ENCODE peak calls at places on chromosomes 13 and 19, in five cellular contexts. P is GM23248, F is HCT116, X is MM.1S, B is PC-3. T is an unnamed sample.

GRCh38 chr13:106432636-106433035 is 102.8 kb downstream of the EFNB2 start:
- DNase-seq in X (no peak), P (peak; percentile 32), F (peak; percentile 41), B (peak; percentile 27), T (no peak)

GRCh38 chr13:107864543-107865460 is 350.5 kb downstream of the LIG4 start:
- DNase-seq in B (peak; percentile 82), P (peak; percentile 87), X (peak; percentile 53), F (no peak), T (peak; percentile 90)

GRCh38 chr13:47249296-47249695 is 352.4 kb upstream of the HTR2A start:
- DNase-seq in X (no peak), B (peak; percentile 54), F (no peak), P (peak; percentile 45), T (no peak)

GRCh38 chr13:40777957-40778235 is 6.9 kb upstream of the MRPS31 start:
- DNase-seq in X (no peak), P (no peak), B (no peak), F (no peak), T (no peak)

GRCh38 chr13:94416454-94417080 is 62.9 kb downstream of the DCT start:
- DNase-seq in P (peak; percentile 43), B (peak; percentile 49), F (peak; percentile 51), X (no peak), T (peak; percentile 83)

GRCh38 chr19:7488736-7489353 is at the start of gene PEX11G:
- DNase-seq in B (peak; percentile 94), F (peak; percentile 75), X (peak; percentile 63), P (peak; percentile 94), T (peak; percentile 98)

GRCh38 chr13:24684600-24684998 is 4.4 kb downstream of the ATP12A start:
- DNase-seq in B (no peak), P (peak; percentile 59), X (no peak), F (no peak), T (no peak)

GRCh38 chr13:30114586-30115256 is 192.6 kb downstream of the KATNAL1 start:
- DNase-seq in X (peak; percentile 79), B (peak; percentile 87), P (peak; percentile 94), F (peak; percentile 72), T (peak; percentile 95)

GRCh38 chr19:2481466-2481865 is 5.5 kb downstream of the GADD45B start:
- DNase-seq in F (no peak), P (no peak), B (no peak), X (no peak), T (no peak)

GRCh38 chr13:46759861-46760260 is 37.1 kb downstream of the ESD start:
- DNase-seq in B (peak; percentile 33), P (peak; percentile 58), X (no peak), F (no peak), T (no peak)

GRCh38 chr13:21031594-21031993 is 29.8 kb downstream of the LATS2 start:
- DNase-seq in X (no peak), B (no peak), F (no peak), P (no peak), T (no peak)

GRCh38 chr13:75749407-75749806 is 113.3 kb downstream of the LMO7 start:
- DNase-seq in P (peak; percentile 72), X (no peak), B (peak; percentile 36), F (no peak), T (peak; percentile 33)

GRCh38 chr19:3224346-3225325 is at the start of gene CELF5:
- DNase-seq in X (peak; percentile 37), P (peak; percentile 73), F (no peak), B (peak; percentile 30), T (peak; percentile 91)

GRCh38 chr19:48804496-48804895 is 6.3 kb downstream of the BCAT2 start:
- DNase-seq in B (no peak), F (no peak), P (no peak), X (no peak), T (no peak)

GRCh38 chr19:44822177-44822576 is 13.3 kb downstream of the BCAM start:
- DNase-seq in F (no peak), P (no peak), B (no peak), X (no peak), T (no peak)

GRCh38 chr13:27810461-27810860 is 18.2 kb downstream of the GSX1 start:
- DNase-seq in B (peak; percentile 69), P (no peak), X (no peak), F (no peak), T (no peak)

GRCh38 chr19:48968813-48969218 is 3.7 kb downstream of the FTL start:
- DNase-seq in P (no peak), F (no peak), B (no peak), X (no peak), T (no peak)

DNA sequence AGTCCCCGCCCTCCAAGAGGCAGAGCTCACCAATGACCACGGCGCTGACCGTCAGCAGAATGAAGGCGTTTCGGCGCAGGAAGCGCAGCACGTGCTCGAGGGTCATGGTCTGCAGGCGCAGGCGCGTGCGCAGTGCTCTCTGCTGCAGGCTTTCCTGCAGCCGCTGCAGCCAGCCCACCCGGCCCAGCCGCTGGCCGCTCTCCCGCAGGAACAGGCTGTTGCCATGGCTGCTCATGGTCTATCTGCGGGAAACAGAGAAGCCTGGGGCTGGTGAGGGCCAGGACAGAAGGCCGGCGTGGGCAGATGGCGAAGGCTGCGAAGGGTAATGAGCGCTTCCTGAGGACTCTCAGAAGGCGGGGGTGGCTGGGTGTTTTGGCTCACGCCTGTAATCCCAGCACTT is 7.0 kb downstream of the SLC1A6 start:
- DNase-seq in F (no peak), X (no peak), B (no peak), P (no peak), T (no peak)
- TF ChIP-seq EZH2phosphoT487 in F (no peak), X (no peak), B (no peak), P (no peak), T (no peak)

GRCh38 chr13:109606404-109607028 is 179.9 kb downstream of the IRS2 start:
- DNase-seq in B (no peak), F (no peak), P (no peak), X (no peak), T (no peak)

GRCh38 chr13:109604894-109605293 is 181.5 kb downstream of the IRS2 start:
- DNase-seq in B (no peak), P (no peak), X (no peak), F (no peak), T (no peak)

GRCh38 chr13:109600078-109600477 is 186.3 kb downstream of the IRS2 start:
- DNase-seq in X (no peak), F (no peak), B (no peak), P (no peak), T (no peak)

GRCh38 chr13:109605846-109606245 is 180.5 kb downstream of the IRS2 start:
- DNase-seq in P (no peak), B (no peak), F (no peak), X (no peak), T (no peak)

DNA sequence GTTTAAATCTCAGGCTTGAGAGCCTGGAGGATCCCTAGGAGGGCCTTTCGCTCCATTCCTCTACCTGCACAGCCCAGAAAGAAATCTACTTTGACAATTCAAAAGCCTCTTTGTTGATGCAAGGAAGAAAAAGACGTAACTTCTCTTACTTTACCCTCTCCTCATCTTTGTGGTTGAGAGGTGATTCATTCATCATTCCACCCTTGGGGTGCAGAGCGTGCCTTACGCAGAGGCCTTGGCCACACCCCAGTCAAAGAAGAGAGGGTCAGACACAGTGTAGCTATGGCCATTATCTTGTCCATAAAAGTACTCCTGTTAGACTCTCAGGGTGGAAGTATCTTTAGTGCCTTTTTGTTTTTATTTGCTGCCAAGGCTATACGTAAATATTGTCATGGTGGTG is 184.0 kb downstream of the IRS2 start:
- DNase-seq in B (no peak), X (no peak), P (no peak), F (no peak), T (no peak)
- TF ChIP-seq EZH2phosphoT487 in B (no peak), X (no peak), P (no peak), F (no peak), T (no peak)

GRCh38 chr13:101523732-101524131 is 71.3 kb downstream of the ITGBL1 start:
- DNase-seq in P (peak; percentile 94), F (no peak), B (peak; percentile 67), X (no peak), T (no peak)
- TF ChIP-seq EZH2phosphoT487 in P (no peak), F (no peak), B (no peak), X (no peak), T (no peak)

GRCh38 chr19:56476671-56477428 is at the start of gene ZNF667:
- DNase-seq in F (no peak), P (peak; percentile 95), B (peak; percentile 46), X (no peak), T (peak; percentile 7)
- TF ChIP-seq EZH2phosphoT487 in F (no peak), P (no peak), B (no peak), X (no peak), T (no peak)

GRCh38 chr13:79481685-79482052 is 714 bp downstream of the NDFIP2 start:
- DNase-seq in X (peak; percentile 26), P (peak; percentile 32), B (peak; percentile 21), F (no peak), T (no peak)
- TF ChIP-seq EZH2phosphoT487 in X (no peak), P (no peak), B (no peak), F (no peak), T (no peak)